ENCODE peak calls at places on chromosomes 1 and 21, in four cellular contexts. J is GM06990, V is cardiac fibroblast, R is cardiac muscle cell. P is an unnamed sample.

GRCh38 chr1:231600461-231600976 is 26.1 kb upstream of the DISC1 start:
- DNase-seq in J (no peak), V (peak; percentile 36), R (peak; percentile 40), P (no peak)

GRCh38 chr1:208081972-208082371 is 162.2 kb downstream of the PLXNA2 start:
- DNase-seq in J (no peak), V (no peak), R (no peak), P (no peak)

GRCh38 chr1:163535807-163536206 is 214.1 kb downstream of the NUF2 start:
- DNase-seq in J (no peak), V (peak; percentile 69), R (peak; percentile 52), P (peak; percentile 50)

GRCh38 chr1:59162665-59163064 is 134.2 kb upstream of the FGGY start:
- DNase-seq in J (no peak), V (no peak), R (no peak), P (no peak)

GRCh38 chr21:17494051-17494450 is 18.8 kb upstream of the CXADR start:
- DNase-seq in J (no peak), V (no peak), R (no peak), P (no peak)

GRCh38 chr1:174870319-174870718 is 129.4 kb upstream of the CACYBP start:
- DNase-seq in J (no peak), V (no peak), R (no peak), P (no peak)

GRCh38 chr1:118963456-118964430 is 24.4 kb downstream of the TBX15 start:
- DNase-seq in J (no peak), V (peak; percentile 95), R (peak; percentile 90), P (peak; percentile 37)

GRCh38 chr1:77538956-77539509 is 143.4 kb downstream of the ZZZ3 start:
- DNase-seq in J (no peak), V (peak; percentile 94), R (peak; percentile 85), P (peak; percentile 73)

GRCh38 chr1:150995896-150996295 is 10.8 kb downstream of the MINDY1 start:
- DNase-seq in J (no peak), V (peak; percentile 66), R (peak; percentile 62), P (peak; percentile 28)

GRCh38 chr1:231636157-231636556 is 9.6 kb downstream of the DISC1 start:
- DNase-seq in J (no peak), V (peak; percentile 75), R (peak; percentile 38), P (peak; percentile 49)

GRCh38 chr1:168560370-168560769 is 16.0 kb upstream of the XCL1 start:
- DNase-seq in J (no peak), V (no peak), R (no peak), P (no peak)

GRCh38 chr1:11868331-11868730 is 9.6 kb upstream of the NPPB start:
- DNase-seq in J (no peak), V (no peak), R (no peak), P (no peak)

GRCh38 chr1:201403359-201403758 is 4.2 kb upstream of the LAD1 start:
- DNase-seq in J (no peak), V (no peak), R (no peak), P (no peak)

GRCh38 chr1:46549697-46550681 is 1.5 kb downstream of the KNCN start:
- DNase-seq in J (no peak), V (peak; percentile 61), R (peak; percentile 67), P (peak; percentile 38)

GRCh38 chr1:16915627-16915973 is 6.1 kb upstream of the CROCC start:
- DNase-seq in J (no peak), V (peak; percentile 53), R (peak; percentile 59), P (no peak)
- TF ChIP-seq CTCF in J (peak; percentile 1), V (peak; percentile 26), R (peak; percentile 29), P (peak; percentile 31)

GRCh38 chr1:53734650-53735211 is 4.2 kb downstream of the GLIS1 start:
- DNase-seq in J (no peak), V (peak; percentile 84), R (peak; percentile 66), P (peak; percentile 72)

GRCh38 chr1:53735681-53736080 is 3.3 kb downstream of the GLIS1 start:
- DNase-seq in J (no peak), V (peak; percentile 10), R (no peak), P (no peak)

GRCh38 chr1:53735261-53735660 is 3.7 kb downstream of the GLIS1 start:
- DNase-seq in J (no peak), V (peak; percentile 40), R (no peak), P (no peak)

GRCh38 chr1:53737648-53738204 is 1.2 kb downstream of the GLIS1 start:
- DNase-seq in J (no peak), V (peak; percentile 33), R (no peak), P (no peak)

DNA sequence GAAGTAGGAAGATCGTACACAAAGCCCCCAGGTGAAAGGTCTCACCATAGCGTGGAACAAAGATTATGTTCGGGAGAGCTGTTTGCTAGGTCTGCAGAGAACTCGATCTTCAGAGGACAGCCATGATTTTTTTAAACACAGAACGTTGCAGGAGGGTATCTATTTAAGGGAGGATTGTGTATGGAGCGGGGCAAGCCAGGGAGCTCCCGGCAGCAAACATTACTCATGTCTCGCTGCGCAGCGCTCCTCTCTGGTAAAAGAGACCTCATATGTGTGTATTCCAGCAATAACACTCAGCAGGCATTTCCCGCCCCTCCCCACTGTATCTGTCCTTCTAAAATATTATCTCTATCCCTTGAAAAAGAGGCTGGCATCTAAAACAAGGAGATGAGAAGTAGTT is 2.7 kb downstream of the GLIS1 start:
- DNase-seq in J (no peak), V (peak; percentile 78), R (no peak), P (no peak)
- H3K4me3 ChIP-seq in J (no peak overlapping the region), V (no peak overlapping the region), R (no peak overlapping the region), P (no peak overlapping the region)

DNA sequence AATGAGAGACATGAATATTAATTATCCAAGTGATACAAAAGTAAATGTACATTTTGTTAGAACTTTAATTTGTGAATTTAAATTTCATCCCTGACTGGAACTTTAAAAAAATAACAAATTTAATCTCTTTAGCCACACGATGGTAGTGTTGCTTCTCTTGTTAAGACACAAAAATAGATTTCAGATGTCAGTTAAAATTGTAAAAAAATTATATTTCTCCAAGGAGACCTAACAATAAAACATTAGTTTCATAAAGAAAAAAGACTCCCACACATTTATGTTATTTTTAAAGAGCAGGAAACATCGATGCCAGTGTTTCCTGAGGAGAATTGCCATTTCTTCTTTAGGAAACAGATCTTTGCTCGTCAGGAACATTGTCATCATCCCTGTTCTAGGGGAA is 74.0 kb upstream of the DEPDC1 start:
- DNase-seq in J (no peak), V (peak; percentile 4), R (peak; percentile 11), P (no peak)
- TF ChIP-seq CTCF in J (no peak), V (no peak), R (no peak), P (no peak)

GRCh38 chr1:156894711-156895407 is 1.3 kb downstream of the PEAR1 start:
- DNase-seq in J (no peak), V (peak; percentile 63), R (peak; percentile 54), P (no peak)
- H3K4me3 ChIP-seq in J (no peak overlapping the region), V (peak overlapping the region; percentile 59), R (no peak overlapping the region), P (no peak overlapping the region)

P was measured in epithelial cell of esophagus.